ENCODE peak calls at places on chromosomes 4 and X, in seven cellular contexts. One of them, this sample, is unnamed.

GRCh38 chr4:33226133-33226532 is 2506.0 kb downstream of the PCDH7 start:
- DNase-seq in astrocyte of the spinal cord: no peak
- DNase-seq in activated CD8-positive, alpha-beta T cell treated with anti-CD3 and anti-CD28 coated beads for 36 hours: no peak
- DNase-seq in CD4-positive, alpha-beta T cell: no peak
- DNase-seq in fibroblast of mammary gland: no peak
- DNase-seq in BE2C: no peak
- DNase-seq in uterus: no peak
- DNase-seq in this sample: no peak

GRCh38 chr4:146134761-146135160 is 40.8 kb upstream of the LSM6 start:
- DNase-seq in astrocyte of the spinal cord: peak
- DNase-seq in fibroblast of mammary gland: peak
- DNase-seq in BE2C: no peak
- DNase-seq in activated CD8-positive, alpha-beta T cell treated with anti-CD3 and anti-CD28 coated beads for 36 hours: no peak
- DNase-seq in CD4-positive, alpha-beta T cell: no peak
- DNase-seq in uterus: no peak
- DNase-seq in this sample: no peak

GRCh38 chrX:104806346-104806745 is 240.3 kb downstream of the IL1RAPL2 start:
- DNase-seq in uterus: no peak
- DNase-seq in astrocyte of the spinal cord: no peak
- DNase-seq in CD4-positive, alpha-beta T cell: no peak
- DNase-seq in fibroblast of mammary gland: no peak
- DNase-seq in BE2C: no peak
- DNase-seq in activated CD8-positive, alpha-beta T cell treated with anti-CD3 and anti-CD28 coated beads for 36 hours: no peak
- DNase-seq in this sample: no peak

GRCh38 chr4:21113496-21114213 is 413.4 kb downstream of the PACRGL start:
- DNase-seq in BE2C: no peak
- DNase-seq in astrocyte of the spinal cord: peak
- DNase-seq in CD4-positive, alpha-beta T cell: no peak
- DNase-seq in fibroblast of mammary gland: peak
- DNase-seq in activated CD8-positive, alpha-beta T cell treated with anti-CD3 and anti-CD28 coated beads for 36 hours: no peak
- DNase-seq in uterus: no peak
- DNase-seq in this sample: no peak

GRCh38 chr4:156635046-156635445 is 336.6 kb downstream of the PDGFC start:
- DNase-seq in fibroblast of mammary gland: no peak
- DNase-seq in BE2C: no peak
- DNase-seq in activated CD8-positive, alpha-beta T cell treated with anti-CD3 and anti-CD28 coated beads for 36 hours: no peak
- DNase-seq in astrocyte of the spinal cord: peak
- DNase-seq in CD4-positive, alpha-beta T cell: no peak
- DNase-seq in uterus: no peak
- DNase-seq in this sample: no peak

GRCh38 chr4:36322921-36323354 is 41.5 kb downstream of the DTHD1 start:
- DNase-seq in uterus: no peak
- DNase-seq in fibroblast of mammary gland: no peak
- DNase-seq in BE2C: no peak
- DNase-seq in astrocyte of the spinal cord: no peak
- DNase-seq in CD4-positive, alpha-beta T cell: peak
- DNase-seq in activated CD8-positive, alpha-beta T cell treated with anti-CD3 and anti-CD28 coated beads for 36 hours: peak
- DNase-seq in this sample: peak

GRCh38 chr4:47462799-47463234 is 685 bp downstream of the COMMD8 start:
- DNase-seq in BE2C: no peak
- DNase-seq in astrocyte of the spinal cord: no peak
- DNase-seq in CD4-positive, alpha-beta T cell: no peak
- DNase-seq in fibroblast of mammary gland: peak
- DNase-seq in activated CD8-positive, alpha-beta T cell treated with anti-CD3 and anti-CD28 coated beads for 36 hours: no peak
- DNase-seq in uterus: no peak
- DNase-seq in this sample: peak

GRCh38 chrX:19566359-19567141 is 51.2 kb upstream of the MAP3K15 start:
- DNase-seq in CD4-positive, alpha-beta T cell: no peak
- DNase-seq in BE2C: no peak
- DNase-seq in fibroblast of mammary gland: peak
- DNase-seq in activated CD8-positive, alpha-beta T cell treated with anti-CD3 and anti-CD28 coated beads for 36 hours: peak
- DNase-seq in uterus: no peak
- DNase-seq in astrocyte of the spinal cord: peak
- DNase-seq in this sample: no peak

GRCh38 chrX:135595543-135595942 is 75.1 kb downstream of the INTS6L start:
- DNase-seq in BE2C: no peak
- DNase-seq in fibroblast of mammary gland: no peak
- DNase-seq in uterus: no peak
- DNase-seq in astrocyte of the spinal cord: no peak
- DNase-seq in CD4-positive, alpha-beta T cell: no peak
- DNase-seq in activated CD8-positive, alpha-beta T cell treated with anti-CD3 and anti-CD28 coated beads for 36 hours: no peak
- DNase-seq in this sample: no peak

GRCh38 chr4:78213218-78213617 is 156.1 kb downstream of the FRAS1 start:
- DNase-seq in activated CD8-positive, alpha-beta T cell treated with anti-CD3 and anti-CD28 coated beads for 36 hours: no peak
- DNase-seq in BE2C: no peak
- DNase-seq in fibroblast of mammary gland: no peak
- DNase-seq in astrocyte of the spinal cord: no peak
- DNase-seq in uterus: no peak
- DNase-seq in CD4-positive, alpha-beta T cell: no peak
- DNase-seq in this sample: no peak

GRCh38 chrX:750812-751211 is 120.2 kb downstream of the SHOX start:
- DNase-seq in CD4-positive, alpha-beta T cell: no peak
- DNase-seq in uterus: no peak
- DNase-seq in activated CD8-positive, alpha-beta T cell treated with anti-CD3 and anti-CD28 coated beads for 36 hours: no peak
- DNase-seq in BE2C: no peak
- DNase-seq in fibroblast of mammary gland: no peak
- DNase-seq in astrocyte of the spinal cord: no peak
- DNase-seq in this sample: no peak

GRCh38 chrX:111543212-111543762 is 31.8 kb downstream of the SERTM2 start:
- DNase-seq in uterus: no peak
- DNase-seq in BE2C: no peak
- DNase-seq in astrocyte of the spinal cord: no peak
- DNase-seq in fibroblast of mammary gland: no peak
- DNase-seq in activated CD8-positive, alpha-beta T cell treated with anti-CD3 and anti-CD28 coated beads for 36 hours: no peak
- DNase-seq in CD4-positive, alpha-beta T cell: no peak
- DNase-seq in this sample: no peak

GRCh38 chr4:70903282-70903603 is 1.1 kb downstream of the MOB1B start:
- DNase-seq in uterus: no peak
- DNase-seq in activated CD8-positive, alpha-beta T cell treated with anti-CD3 and anti-CD28 coated beads for 36 hours: peak
- DNase-seq in CD4-positive, alpha-beta T cell: no peak
- DNase-seq in astrocyte of the spinal cord: no peak
- DNase-seq in BE2C: peak
- DNase-seq in fibroblast of mammary gland: peak
- DNase-seq in this sample: no peak

GRCh38 chr4:99720206-99720605 is 62.6 kb upstream of the C4orf54 start:
- DNase-seq in CD4-positive, alpha-beta T cell: no peak
- DNase-seq in uterus: no peak
- DNase-seq in astrocyte of the spinal cord: no peak
- DNase-seq in fibroblast of mammary gland: no peak
- DNase-seq in BE2C: no peak
- DNase-seq in activated CD8-positive, alpha-beta T cell treated with anti-CD3 and anti-CD28 coated beads for 36 hours: no peak
- DNase-seq in this sample: no peak

GRCh38 chr4:99729186-99729585 is 71.6 kb upstream of the C4orf54 start:
- DNase-seq in uterus: no peak
- DNase-seq in activated CD8-positive, alpha-beta T cell treated with anti-CD3 and anti-CD28 coated beads for 36 hours: no peak
- DNase-seq in fibroblast of mammary gland: no peak
- DNase-seq in BE2C: no peak
- DNase-seq in astrocyte of the spinal cord: no peak
- DNase-seq in CD4-positive, alpha-beta T cell: no peak
- DNase-seq in this sample: no peak

GRCh38 chr4:99722006-99722405 is 64.4 kb upstream of the C4orf54 start:
- DNase-seq in activated CD8-positive, alpha-beta T cell treated with anti-CD3 and anti-CD28 coated beads for 36 hours: no peak
- DNase-seq in CD4-positive, alpha-beta T cell: no peak
- DNase-seq in BE2C: no peak
- DNase-seq in fibroblast of mammary gland: no peak
- DNase-seq in uterus: no peak
- DNase-seq in astrocyte of the spinal cord: no peak
- DNase-seq in this sample: no peak

GRCh38 chr4:99722662-99723061 is 65.0 kb upstream of the C4orf54 start:
- DNase-seq in CD4-positive, alpha-beta T cell: no peak
- DNase-seq in uterus: no peak
- DNase-seq in astrocyte of the spinal cord: no peak
- DNase-seq in BE2C: no peak
- DNase-seq in fibroblast of mammary gland: no peak
- DNase-seq in activated CD8-positive, alpha-beta T cell treated with anti-CD3 and anti-CD28 coated beads for 36 hours: no peak
- DNase-seq in this sample: no peak

DNA sequence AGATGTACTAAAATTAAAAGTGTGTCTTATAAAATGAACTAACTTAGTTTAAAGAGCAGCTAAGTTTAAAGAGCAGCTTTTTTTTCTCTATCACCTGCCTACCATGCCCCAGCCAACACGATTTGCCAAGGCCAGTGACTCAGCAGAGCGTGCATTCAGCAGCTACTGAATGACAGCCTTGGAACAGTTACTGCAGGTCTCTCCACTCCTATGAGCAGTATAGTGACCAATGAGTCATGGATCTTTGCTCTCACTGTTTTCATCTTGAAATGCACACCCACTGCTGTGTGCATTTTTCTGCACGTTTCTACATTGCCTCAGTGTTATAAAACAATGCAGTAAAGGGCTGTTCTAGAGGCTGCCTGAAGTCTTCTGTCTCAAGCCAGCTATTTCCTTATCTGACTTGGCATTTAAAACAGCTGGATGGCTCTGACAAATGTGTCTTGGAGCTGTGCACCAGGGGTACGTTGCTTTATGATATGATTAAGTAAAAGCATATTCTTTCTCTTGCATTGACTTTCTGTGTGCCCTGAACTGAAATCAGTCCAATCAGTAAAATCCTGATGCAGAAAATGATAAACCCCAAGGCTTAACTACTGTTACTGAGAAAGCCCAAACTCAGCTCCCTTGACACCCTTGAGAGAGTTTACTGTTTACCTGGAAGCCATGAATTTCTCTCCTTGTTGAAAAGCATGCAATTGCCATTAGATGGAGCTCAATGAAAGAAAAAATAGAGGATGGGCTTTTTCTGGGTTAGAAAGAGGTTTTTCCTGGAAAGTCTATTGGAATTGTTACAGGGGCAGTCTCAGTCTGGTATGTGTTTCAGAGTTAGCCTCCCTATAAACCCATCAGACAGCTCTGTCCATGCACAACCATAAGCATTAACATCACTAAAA is 66.2 kb upstream of the C4orf54 start:
- DNase-seq in uterus: peak
- DNase-seq in activated CD8-positive, alpha-beta T cell treated with anti-CD3 and anti-CD28 coated beads for 36 hours: peak
- DNase-seq in CD4-positive, alpha-beta T cell: no peak
- DNase-seq in astrocyte of the spinal cord: peak
- DNase-seq in BE2C: no peak
- DNase-seq in fibroblast of mammary gland: peak
- DNase-seq in this sample: no peak
- TF ChIP-seq CTCF in uterus: no peak
- TF ChIP-seq CTCF in activated CD8-positive, alpha-beta T cell treated with anti-CD3 and anti-CD28 coated beads for 36 hours: no peak
- TF ChIP-seq CTCF in CD4-positive, alpha-beta T cell: no peak
- TF ChIP-seq CTCF in astrocyte of the spinal cord: no peak
- TF ChIP-seq CTCF in BE2C: no peak
- TF ChIP-seq CTCF in fibroblast of mammary gland: peak
- TF ChIP-seq CTCF in this sample: no peak

DNA sequence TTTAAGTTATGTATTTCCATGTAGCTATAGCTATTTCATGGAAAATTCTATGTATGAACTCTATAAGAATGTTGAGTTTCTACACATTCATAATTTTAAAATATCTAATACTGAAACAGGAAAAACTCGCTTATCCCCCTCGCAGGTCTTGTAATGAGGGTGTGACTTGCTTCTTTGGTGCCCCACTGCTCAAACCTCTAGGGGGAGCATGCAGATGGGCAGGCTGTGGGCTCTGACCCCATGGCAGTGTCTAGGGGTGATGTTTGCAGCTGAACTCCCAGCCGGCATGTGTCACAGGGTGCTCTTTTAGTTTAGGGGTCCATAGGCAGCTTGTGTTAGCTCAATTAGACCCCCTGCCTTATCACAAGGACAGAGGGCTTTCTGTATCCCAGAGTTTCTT is 1825.7 kb upstream of the ADGRL3 start:
- DNase-seq in uterus: no peak
- DNase-seq in BE2C: no peak
- DNase-seq in astrocyte of the spinal cord: no peak
- DNase-seq in activated CD8-positive, alpha-beta T cell treated with anti-CD3 and anti-CD28 coated beads for 36 hours: no peak
- DNase-seq in CD4-positive, alpha-beta T cell: no peak
- DNase-seq in fibroblast of mammary gland: no peak
- DNase-seq in this sample: no peak
- TF ChIP-seq CTCF in uterus: no peak
- TF ChIP-seq CTCF in BE2C: no peak
- TF ChIP-seq CTCF in astrocyte of the spinal cord: no peak
- TF ChIP-seq CTCF in activated CD8-positive, alpha-beta T cell treated with anti-CD3 and anti-CD28 coated beads for 36 hours: no peak
- TF ChIP-seq CTCF in CD4-positive, alpha-beta T cell: no peak
- TF ChIP-seq CTCF in fibroblast of mammary gland: no peak
- TF ChIP-seq CTCF in this sample: no peak

GRCh38 chr4:41257257-41257900 is 651 bp downstream of the UCHL1 start:
- DNase-seq in activated CD8-positive, alpha-beta T cell treated with anti-CD3 and anti-CD28 coated beads for 36 hours: peak
- DNase-seq in fibroblast of mammary gland: peak
- DNase-seq in astrocyte of the spinal cord: peak
- DNase-seq in uterus: peak
- DNase-seq in CD4-positive, alpha-beta T cell: no peak
- DNase-seq in BE2C: peak
- DNase-seq in this sample: peak
- TF ChIP-seq CTCF in activated CD8-positive, alpha-beta T cell treated with anti-CD3 and anti-CD28 coated beads for 36 hours: no peak
- TF ChIP-seq CTCF in fibroblast of mammary gland: no peak
- TF ChIP-seq CTCF in astrocyte of the spinal cord: no peak
- TF ChIP-seq CTCF in uterus: no peak
- TF ChIP-seq CTCF in CD4-positive, alpha-beta T cell: no peak
- TF ChIP-seq CTCF in BE2C: no peak
- TF ChIP-seq CTCF in this sample: no peak

DNA sequence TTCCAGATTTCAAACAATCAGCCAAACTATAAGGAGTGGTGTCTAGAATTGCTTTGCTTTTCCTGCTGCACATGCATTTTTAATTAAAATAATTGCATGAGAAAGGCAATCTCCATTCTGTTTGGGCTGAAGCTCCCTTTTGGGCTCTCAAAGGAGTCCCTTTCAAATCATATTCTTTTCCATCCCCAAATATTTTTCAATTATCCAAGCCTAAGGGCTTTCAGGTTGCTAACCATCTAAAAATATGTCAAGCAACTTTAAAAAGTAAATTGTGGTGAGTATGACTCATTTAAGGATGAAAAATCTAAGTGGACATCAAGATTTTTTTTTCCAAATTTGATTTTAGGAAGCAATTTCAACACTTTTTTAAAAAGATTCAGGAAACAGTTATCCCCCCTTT is 28.4 kb downstream of the PIR start:
- DNase-seq in astrocyte of the spinal cord: no peak
- DNase-seq in CD4-positive, alpha-beta T cell: no peak
- DNase-seq in uterus: no peak
- DNase-seq in fibroblast of mammary gland: peak
- DNase-seq in activated CD8-positive, alpha-beta T cell treated with anti-CD3 and anti-CD28 coated beads for 36 hours: no peak
- DNase-seq in BE2C: no peak
- DNase-seq in this sample: no peak
- TF ChIP-seq CTCF in astrocyte of the spinal cord: no peak
- TF ChIP-seq CTCF in CD4-positive, alpha-beta T cell: no peak
- TF ChIP-seq CTCF in uterus: no peak
- TF ChIP-seq CTCF in fibroblast of mammary gland: no peak
- TF ChIP-seq CTCF in activated CD8-positive, alpha-beta T cell treated with anti-CD3 and anti-CD28 coated beads for 36 hours: no peak
- TF ChIP-seq CTCF in BE2C: no peak
- TF ChIP-seq CTCF in this sample: no peak

DNA sequence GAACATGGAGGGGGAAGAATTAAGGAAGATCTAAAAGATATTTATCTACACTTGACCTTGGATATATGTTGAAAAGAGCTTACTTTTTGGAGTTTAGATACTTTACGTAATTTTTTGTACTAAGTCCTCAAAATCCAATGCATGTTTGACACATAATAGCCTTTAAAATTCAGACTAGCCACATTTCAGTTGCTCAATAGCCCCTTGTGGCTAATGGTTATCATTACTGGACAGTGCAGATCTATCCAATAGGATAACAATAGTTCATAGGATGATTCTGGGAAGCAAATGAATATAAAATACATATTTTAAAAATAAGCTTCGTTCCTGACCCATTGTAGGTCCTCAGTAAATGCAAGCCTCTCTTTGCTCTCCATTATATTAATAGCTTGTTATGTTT is 13.8 kb downstream of the AP1AR start:
- DNase-seq in BE2C: no peak
- DNase-seq in astrocyte of the spinal cord: no peak
- DNase-seq in CD4-positive, alpha-beta T cell: no peak
- DNase-seq in uterus: no peak
- DNase-seq in activated CD8-positive, alpha-beta T cell treated with anti-CD3 and anti-CD28 coated beads for 36 hours: no peak
- DNase-seq in fibroblast of mammary gland: peak
- DNase-seq in this sample: no peak
- TF ChIP-seq CTCF in BE2C: peak
- TF ChIP-seq CTCF in astrocyte of the spinal cord: peak
- TF ChIP-seq CTCF in CD4-positive, alpha-beta T cell: no peak
- TF ChIP-seq CTCF in uterus: no peak
- TF ChIP-seq CTCF in activated CD8-positive, alpha-beta T cell treated with anti-CD3 and anti-CD28 coated beads for 36 hours: no peak
- TF ChIP-seq CTCF in fibroblast of mammary gland: peak
- TF ChIP-seq CTCF in this sample: no peak